ENCODE peak calls at places on chromosomes 7 and 10, in ten cellular contexts. One of them, this sample, is unnamed.

GRCh38 chr7:26633557-26633956 is 230.8 kb downstream of the SKAP2 start:
- DNase-seq in uterus: no peak
- DNase-seq in neuronal stem cell: no peak
- DNase-seq in aorta: no peak
- DNase-seq in GM23338: no peak
- DNase-seq in psoas muscle: no peak
- DNase-seq in Caco-2: no peak
- DNase-seq in skeletal muscle cell: no peak
- DNase-seq in CD8-positive, alpha-beta memory T cell: no peak
- DNase-seq in hepatocyte: no peak
- DNase-seq in this sample: no peak

GRCh38 chr10:22321831-22322662 is 1.1 kb downstream of the BMI1 start:
- DNase-seq in uterus: no peak
- DNase-seq in neuronal stem cell: peak; percentile 43
- DNase-seq in aorta: peak; percentile 81
- DNase-seq in GM23338: peak; percentile 56
- DNase-seq in psoas muscle: peak; percentile 37
- DNase-seq in Caco-2: no peak
- DNase-seq in skeletal muscle cell: no peak
- DNase-seq in CD8-positive, alpha-beta memory T cell: no peak
- DNase-seq in hepatocyte: peak; percentile 48
- DNase-seq in this sample: no peak

GRCh38 chr10:43091846-43092245 is 15.0 kb downstream of the RET start:
- DNase-seq in uterus: no peak
- DNase-seq in neuronal stem cell: no peak
- DNase-seq in aorta: no peak
- DNase-seq in GM23338: no peak
- DNase-seq in psoas muscle: no peak
- DNase-seq in Caco-2: no peak
- DNase-seq in skeletal muscle cell: no peak
- DNase-seq in CD8-positive, alpha-beta memory T cell: no peak
- DNase-seq in hepatocyte: no peak
- DNase-seq in this sample: no peak

GRCh38 chr10:29712108-29712507 is 77.3 kb upstream of the SVIL start:
- DNase-seq in uterus: no peak
- DNase-seq in neuronal stem cell: no peak
- DNase-seq in aorta: no peak
- DNase-seq in GM23338: peak; percentile 89
- DNase-seq in psoas muscle: no peak
- DNase-seq in Caco-2: peak; percentile 77
- DNase-seq in skeletal muscle cell: no peak
- DNase-seq in CD8-positive, alpha-beta memory T cell: no peak
- DNase-seq in hepatocyte: no peak
- DNase-seq in this sample: no peak

GRCh38 chr7:125347264-125347663 is 417.6 kb upstream of the POT1 start:
- DNase-seq in uterus: no peak
- DNase-seq in neuronal stem cell: no peak
- DNase-seq in aorta: no peak
- DNase-seq in GM23338: no peak
- DNase-seq in psoas muscle: no peak
- DNase-seq in Caco-2: no peak
- DNase-seq in skeletal muscle cell: no peak
- DNase-seq in CD8-positive, alpha-beta memory T cell: no peak
- DNase-seq in hepatocyte: no peak
- DNase-seq in this sample: no peak

GRCh38 chr10:125149278-125150047 is 10.9 kb downstream of the CTBP2 start:
- DNase-seq in uterus: peak; percentile 83
- DNase-seq in neuronal stem cell: no peak
- DNase-seq in aorta: peak; percentile 87
- DNase-seq in GM23338: peak; percentile 67
- DNase-seq in psoas muscle: peak; percentile 73
- DNase-seq in Caco-2: no peak
- DNase-seq in skeletal muscle cell: no peak
- DNase-seq in CD8-positive, alpha-beta memory T cell: no peak
- DNase-seq in hepatocyte: peak; percentile 79
- DNase-seq in this sample: peak; percentile 81

GRCh38 chr10:31320179-31320597 is 1.2 kb downstream of the ZEB1 start:
- DNase-seq in uterus: peak; percentile 55
- DNase-seq in neuronal stem cell: peak; percentile 35
- DNase-seq in aorta: peak; percentile 81
- DNase-seq in GM23338: peak; percentile 72
- DNase-seq in psoas muscle: peak; percentile 49
- DNase-seq in Caco-2: no peak
- DNase-seq in skeletal muscle cell: no peak
- DNase-seq in CD8-positive, alpha-beta memory T cell: peak; percentile 50
- DNase-seq in hepatocyte: peak; percentile 35
- DNase-seq in this sample: no peak

GRCh38 chr7:130345106-130345505 is 490 bp downstream of the CPA5 start:
- DNase-seq in uterus: no peak
- DNase-seq in neuronal stem cell: no peak
- DNase-seq in aorta: no peak
- DNase-seq in GM23338: peak; percentile 34
- DNase-seq in psoas muscle: no peak
- DNase-seq in Caco-2: no peak
- DNase-seq in skeletal muscle cell: no peak
- DNase-seq in CD8-positive, alpha-beta memory T cell: no peak
- DNase-seq in hepatocyte: no peak
- DNase-seq in this sample: no peak

GRCh38 chr7:79244482-79244881 is 209.0 kb downstream of the MAGI2 start:
- DNase-seq in uterus: no peak
- DNase-seq in neuronal stem cell: no peak
- DNase-seq in aorta: no peak
- DNase-seq in GM23338: no peak
- DNase-seq in psoas muscle: no peak
- DNase-seq in Caco-2: no peak
- DNase-seq in skeletal muscle cell: no peak
- DNase-seq in CD8-positive, alpha-beta memory T cell: no peak
- DNase-seq in hepatocyte: no peak
- DNase-seq in this sample: no peak

GRCh38 chr10:100864981-100865380 is 47.8 kb upstream of the SLF2 start:
- DNase-seq in uterus: no peak
- DNase-seq in neuronal stem cell: no peak
- DNase-seq in aorta: no peak
- DNase-seq in GM23338: no peak
- DNase-seq in psoas muscle: no peak
- DNase-seq in Caco-2: no peak
- DNase-seq in skeletal muscle cell: no peak
- DNase-seq in CD8-positive, alpha-beta memory T cell: no peak
- DNase-seq in hepatocyte: no peak
- DNase-seq in this sample: no peak

GRCh38 chr7:88217675-88218427 is 2.0 kb downstream of the SRI start:
- DNase-seq in uterus: no peak
- DNase-seq in neuronal stem cell: no peak
- DNase-seq in aorta: no peak
- DNase-seq in GM23338: peak; percentile 63
- DNase-seq in psoas muscle: no peak
- DNase-seq in Caco-2: no peak
- DNase-seq in skeletal muscle cell: no peak
- DNase-seq in CD8-positive, alpha-beta memory T cell: peak; percentile 14
- DNase-seq in hepatocyte: no peak
- DNase-seq in this sample: no peak

GRCh38 chr10:124640538-124641231 is 103.5 kb downstream of the FAM53B start:
- DNase-seq in uterus: no peak
- DNase-seq in neuronal stem cell: peak; percentile 45
- DNase-seq in aorta: no peak
- DNase-seq in GM23338: no peak
- DNase-seq in psoas muscle: no peak
- DNase-seq in Caco-2: no peak
- DNase-seq in skeletal muscle cell: no peak
- DNase-seq in CD8-positive, alpha-beta memory T cell: no peak
- DNase-seq in hepatocyte: no peak
- DNase-seq in this sample: no peak

GRCh38 chr10:73576890-73577591 is 14.1 kb downstream of the USP54 start:
- DNase-seq in uterus: no peak
- DNase-seq in neuronal stem cell: no peak
- DNase-seq in aorta: no peak
- DNase-seq in GM23338: no peak
- DNase-seq in psoas muscle: no peak
- DNase-seq in Caco-2: no peak
- DNase-seq in skeletal muscle cell: no peak
- DNase-seq in CD8-positive, alpha-beta memory T cell: no peak
- DNase-seq in hepatocyte: no peak
- DNase-seq in this sample: no peak
- H3K4me3 ChIP-seq in uterus: no peak overlapping the region
- H3K4me3 ChIP-seq in neuronal stem cell: no peak overlapping the region
- H3K4me3 ChIP-seq in aorta: no peak overlapping the region
- H3K4me3 ChIP-seq in GM23338: no peak overlapping the region
- H3K4me3 ChIP-seq in psoas muscle: peak overlapping the region; percentile 70
- H3K4me3 ChIP-seq in Caco-2: no peak overlapping the region
- H3K4me3 ChIP-seq in skeletal muscle cell: no peak overlapping the region
- H3K4me3 ChIP-seq in CD8-positive, alpha-beta memory T cell: no peak overlapping the region
- H3K4me3 ChIP-seq in hepatocyte: no peak overlapping the region
- H3K4me3 ChIP-seq in this sample: no peak overlapping the region

GRCh38 chr10:88117869-88118632 is 254.6 kb downstream of the PTEN start:
- DNase-seq in uterus: no peak
- DNase-seq in neuronal stem cell: no peak
- DNase-seq in aorta: no peak
- DNase-seq in GM23338: peak; percentile 53
- DNase-seq in psoas muscle: no peak
- DNase-seq in Caco-2: no peak
- DNase-seq in skeletal muscle cell: no peak
- DNase-seq in CD8-positive, alpha-beta memory T cell: no peak
- DNase-seq in hepatocyte: no peak
- DNase-seq in this sample: no peak
- H3K4me3 ChIP-seq in uterus: no peak overlapping the region
- H3K4me3 ChIP-seq in neuronal stem cell: no peak overlapping the region
- H3K4me3 ChIP-seq in aorta: no peak overlapping the region
- H3K4me3 ChIP-seq in GM23338: no peak overlapping the region
- H3K4me3 ChIP-seq in psoas muscle: no peak overlapping the region
- H3K4me3 ChIP-seq in Caco-2: no peak overlapping the region
- H3K4me3 ChIP-seq in skeletal muscle cell: no peak overlapping the region
- H3K4me3 ChIP-seq in CD8-positive, alpha-beta memory T cell: no peak overlapping the region
- H3K4me3 ChIP-seq in hepatocyte: no peak overlapping the region
- H3K4me3 ChIP-seq in this sample: no peak overlapping the region

GRCh38 chr10:133309111-133309719 is 501 bp downstream of the ZNF511 start:
- DNase-seq in uterus: peak; percentile 93
- DNase-seq in neuronal stem cell: peak; percentile 89
- DNase-seq in aorta: peak; percentile 99
- DNase-seq in GM23338: peak; percentile 90
- DNase-seq in psoas muscle: peak; percentile 93
- DNase-seq in Caco-2: peak; percentile 95
- DNase-seq in skeletal muscle cell: peak; percentile 59
- DNase-seq in CD8-positive, alpha-beta memory T cell: peak; percentile 93
- DNase-seq in hepatocyte: peak; percentile 96
- DNase-seq in this sample: no peak

GRCh38 chr10:133306097-133306476 is 2.6 kb downstream of the TUBGCP2 start:
- DNase-seq in uterus: no peak
- DNase-seq in neuronal stem cell: no peak
- DNase-seq in aorta: no peak
- DNase-seq in GM23338: no peak
- DNase-seq in psoas muscle: no peak
- DNase-seq in Caco-2: no peak
- DNase-seq in skeletal muscle cell: no peak
- DNase-seq in CD8-positive, alpha-beta memory T cell: no peak
- DNase-seq in hepatocyte: no peak
- DNase-seq in this sample: no peak

GRCh38 chr10:133308431-133309110 is at the start of the genes TUBGCP2 and ZNF511:
- DNase-seq in uterus: peak; percentile 80
- DNase-seq in neuronal stem cell: peak; percentile 78
- DNase-seq in aorta: peak; percentile 97
- DNase-seq in GM23338: peak; percentile 81
- DNase-seq in psoas muscle: peak; percentile 91
- DNase-seq in Caco-2: peak; percentile 87
- DNase-seq in skeletal muscle cell: peak; percentile 52
- DNase-seq in CD8-positive, alpha-beta memory T cell: peak; percentile 95
- DNase-seq in hepatocyte: peak; percentile 94
- DNase-seq in this sample: no peak

GRCh38 chr10:133307776-133308430 is 769 bp downstream of the TUBGCP2 start:
- DNase-seq in uterus: peak; percentile 57
- DNase-seq in neuronal stem cell: peak; percentile 48
- DNase-seq in aorta: peak; percentile 83
- DNase-seq in GM23338: peak; percentile 78
- DNase-seq in psoas muscle: peak; percentile 59
- DNase-seq in Caco-2: peak; percentile 91
- DNase-seq in skeletal muscle cell: no peak
- DNase-seq in CD8-positive, alpha-beta memory T cell: peak; percentile 81
- DNase-seq in hepatocyte: peak; percentile 91
- DNase-seq in this sample: peak; percentile 50

DNA sequence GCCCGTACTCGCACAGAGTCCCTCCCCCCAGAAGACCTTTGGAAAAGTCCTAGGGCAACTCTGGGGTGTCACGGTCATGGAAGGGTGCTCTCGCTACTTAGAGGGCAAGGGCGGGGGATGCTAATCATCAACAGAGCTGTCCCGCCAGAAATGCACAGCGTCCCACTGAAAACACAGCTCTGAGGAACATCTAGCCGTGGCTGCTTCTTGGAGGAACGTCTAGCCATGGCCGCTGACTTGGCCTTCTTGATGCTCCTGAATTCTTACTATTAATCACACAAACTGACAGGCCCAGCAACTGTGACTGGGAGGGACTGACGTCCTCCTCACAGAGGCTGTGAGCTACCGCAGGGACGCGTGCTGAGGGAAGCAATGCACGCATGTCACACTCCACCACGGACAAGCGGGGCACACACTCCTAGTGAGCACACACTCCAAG is 1.7 kb downstream of the TUBGCP2 start:
- DNase-seq in uterus: no peak
- DNase-seq in neuronal stem cell: no peak
- DNase-seq in aorta: no peak
- DNase-seq in GM23338: no peak
- DNase-seq in psoas muscle: no peak
- DNase-seq in Caco-2: no peak
- DNase-seq in skeletal muscle cell: no peak
- DNase-seq in CD8-positive, alpha-beta memory T cell: no peak
- DNase-seq in hepatocyte: no peak
- DNase-seq in this sample: no peak
- H3K4me3 ChIP-seq in uterus: peak overlapping the region; percentile 89
- H3K4me3 ChIP-seq in neuronal stem cell: no peak overlapping the region
- H3K4me3 ChIP-seq in aorta: no peak overlapping the region
- H3K4me3 ChIP-seq in GM23338: no peak overlapping the region
- H3K4me3 ChIP-seq in psoas muscle: peak overlapping the region; percentile 97
- H3K4me3 ChIP-seq in Caco-2: no peak overlapping the region
- H3K4me3 ChIP-seq in skeletal muscle cell: no peak overlapping the region
- H3K4me3 ChIP-seq in CD8-positive, alpha-beta memory T cell: no peak overlapping the region
- H3K4me3 ChIP-seq in hepatocyte: no peak overlapping the region
- H3K4me3 ChIP-seq in this sample: no peak overlapping the region

DNA sequence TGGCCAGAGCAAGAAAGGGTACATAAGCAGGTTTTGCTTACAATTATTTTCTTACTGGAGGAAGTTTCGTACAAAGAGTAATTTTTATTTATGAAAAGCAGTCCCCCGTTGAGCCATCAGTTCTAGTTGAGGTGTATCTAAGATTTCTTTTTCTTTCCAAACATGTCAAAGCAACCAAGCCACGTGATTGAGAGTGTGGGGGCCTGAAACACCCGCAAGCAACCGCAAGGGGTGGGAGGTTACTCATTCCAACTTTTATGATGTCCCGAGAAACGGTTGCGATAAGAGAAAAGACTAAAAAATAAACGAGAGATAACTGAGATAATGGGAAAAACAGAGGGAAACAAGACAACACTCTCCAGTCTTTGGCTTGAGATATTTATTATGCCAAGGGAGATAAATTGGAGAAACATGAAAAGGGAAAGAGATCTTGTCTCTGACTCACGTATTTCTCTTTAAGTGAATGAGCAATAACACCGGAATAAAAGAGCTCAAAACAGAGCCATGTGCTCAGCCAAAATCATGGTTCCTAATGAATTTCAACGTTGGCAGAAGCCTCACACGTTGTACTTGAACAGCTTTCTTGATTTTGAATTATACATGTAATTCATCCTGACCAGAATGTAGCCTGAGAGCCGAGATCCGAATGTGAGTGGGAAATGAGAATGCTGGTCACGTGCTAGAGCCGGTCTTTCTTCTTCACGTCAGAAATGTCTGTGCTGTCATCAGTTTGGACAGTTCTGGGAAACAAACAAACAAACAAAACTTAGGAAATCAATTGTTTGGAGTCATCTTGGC is 729.5 kb downstream of the LRMDA start:
- DNase-seq in uterus: peak; percentile 78
- DNase-seq in neuronal stem cell: no peak
- DNase-seq in aorta: no peak
- DNase-seq in GM23338: no peak
- DNase-seq in psoas muscle: no peak
- DNase-seq in Caco-2: no peak
- DNase-seq in skeletal muscle cell: no peak
- DNase-seq in CD8-positive, alpha-beta memory T cell: no peak
- DNase-seq in hepatocyte: no peak
- DNase-seq in this sample: no peak
- H3K4me3 ChIP-seq in uterus: peak overlapping the region; percentile 5
- H3K4me3 ChIP-seq in neuronal stem cell: no peak overlapping the region
- H3K4me3 ChIP-seq in aorta: no peak overlapping the region
- H3K4me3 ChIP-seq in GM23338: no peak overlapping the region
- H3K4me3 ChIP-seq in psoas muscle: no peak overlapping the region
- H3K4me3 ChIP-seq in Caco-2: no peak overlapping the region
- H3K4me3 ChIP-seq in skeletal muscle cell: no peak overlapping the region
- H3K4me3 ChIP-seq in CD8-positive, alpha-beta memory T cell: no peak overlapping the region
- H3K4me3 ChIP-seq in hepatocyte: no peak overlapping the region
- H3K4me3 ChIP-seq in this sample: no peak overlapping the region